ENCODE peak calls at places on chromosomes 6 and 20, in five cellular contexts. C is colonic mucosa, Z is cardiac fibroblast, D is nephron progenitor cell, N is cardiac muscle cell. M is an unnamed sample.
A peak's percentile ranks its signal among the peaks of the same experiment; 100 is the strongest.

GRCh38 chr6:73888050-73888449 is 192.0 kb downstream of the CD109 start:
- DNase-seq in C (no peak), Z (no peak), D (no peak), N (no peak), M (no peak)

GRCh38 chr6:170108456-170108855 is 182.4 kb downstream of the DLL1 start:
- DNase-seq in C (no peak), Z (no peak), D (no peak), N (no peak), M (no peak)

GRCh38 chr6:80527552-80528052 is 421.1 kb downstream of the BCKDHB start:
- DNase-seq in C (no peak), Z (peak; percentile 16), D (no peak), N (no peak), M (peak; percentile 91)

GRCh38 chr6:35449287-35449881 is 2.8 kb upstream of the FANCE start:
- DNase-seq in C (no peak), Z (peak; percentile 83), D (peak; percentile 41), N (peak; percentile 82), M (no peak)

GRCh38 chr20:8414611-8415274 is 282.7 kb downstream of the PLCB1 start:
- DNase-seq in C (no peak), Z (peak; percentile 67), D (no peak), N (no peak), M (no peak)

GRCh38 chr6:79152269-79152737 is 74.2 kb upstream of the PHIP start:
- DNase-seq in C (no peak), Z (no peak), D (no peak), N (no peak), M (no peak)

GRCh38 chr6:44265003-44265842 is at the start of gene NFKBIE:
- DNase-seq in C (peak; percentile 98), Z (peak; percentile 93), D (peak; percentile 98), N (peak; percentile 95), M (no peak)

GRCh38 chr6:19547507-19547906 is 289.7 kb upstream of the ID4 start:
- DNase-seq in C (no peak), Z (no peak), D (no peak), N (no peak), M (no peak)

GRCh38 chr20:7822772-7823171 is 117.5 kb downstream of the HAO1 start:
- DNase-seq in C (no peak), Z (no peak), D (no peak), N (no peak), M (no peak)

GRCh38 chr6:53306819-53307347 is 41.9 kb downstream of the ELOVL5 start:
- DNase-seq in C (no peak), Z (no peak), D (no peak), N (no peak), M (no peak)

GRCh38 chr6:101832371-101832770 is 438.9 kb downstream of the GRIK2 start:
- DNase-seq in C (no peak), Z (no peak), D (no peak), N (no peak), M (no peak)

GRCh38 chr20:3032624-3033023 is 10.8 kb upstream of the GNRH2 start:
- DNase-seq in C (no peak), Z (no peak), D (no peak), N (no peak), M (no peak)

GRCh38 chr6:12064125-12064524 is 52.0 kb downstream of the HIVEP1 start:
- DNase-seq in C (no peak), Z (peak; percentile 12), D (no peak), N (no peak), M (no peak)

GRCh38 chr20:36472656-36473071 is 68.7 kb upstream of the MYL9 start:
- DNase-seq in C (peak; percentile 88), Z (no peak), D (no peak), N (no peak), M (no peak)

GRCh38 chr6:99424761-99425646 is at the start of gene PNISR:
- DNase-seq in C (peak; percentile 94), Z (peak; percentile 99), D (peak; percentile 82), N (peak; percentile 98), M (peak; percentile 99)

GRCh38 chr20:34798328-34798727 is 27.1 kb downstream of the NCOA6 start:
- DNase-seq in C (no peak), Z (no peak), D (no peak), N (no peak), M (no peak)

GRCh38 chr6:69146385-69146784 is 511.3 kb downstream of the ADGRB3 start:
- DNase-seq in C (no peak), Z (no peak), D (no peak), N (no peak), M (no peak)

GRCh38 chr20:38926142-38926933 is at the start of gene FAM83D:
- DNase-seq in C (peak; percentile 96), Z (peak; percentile 99), D (peak; percentile 94), N (peak; percentile 97), M (peak; percentile 94)

GRCh38 chr6:31441368-31442267 is 38.2 kb downstream of the MICA start:
- DNase-seq in C (peak; percentile 90), Z (peak; percentile 67), D (peak; percentile 88), N (peak; percentile 82), M (no peak)

GRCh38 chr6:56767892-56768531 is 125.3 kb upstream of the DST start:
- DNase-seq in C (no peak), Z (peak; percentile 26), D (no peak), N (no peak), M (no peak)
- TF ChIP-seq CTCF in C (no peak), Z (peak; percentile 18), D (no peak), N (no peak), M (peak; percentile 40)

DNA sequence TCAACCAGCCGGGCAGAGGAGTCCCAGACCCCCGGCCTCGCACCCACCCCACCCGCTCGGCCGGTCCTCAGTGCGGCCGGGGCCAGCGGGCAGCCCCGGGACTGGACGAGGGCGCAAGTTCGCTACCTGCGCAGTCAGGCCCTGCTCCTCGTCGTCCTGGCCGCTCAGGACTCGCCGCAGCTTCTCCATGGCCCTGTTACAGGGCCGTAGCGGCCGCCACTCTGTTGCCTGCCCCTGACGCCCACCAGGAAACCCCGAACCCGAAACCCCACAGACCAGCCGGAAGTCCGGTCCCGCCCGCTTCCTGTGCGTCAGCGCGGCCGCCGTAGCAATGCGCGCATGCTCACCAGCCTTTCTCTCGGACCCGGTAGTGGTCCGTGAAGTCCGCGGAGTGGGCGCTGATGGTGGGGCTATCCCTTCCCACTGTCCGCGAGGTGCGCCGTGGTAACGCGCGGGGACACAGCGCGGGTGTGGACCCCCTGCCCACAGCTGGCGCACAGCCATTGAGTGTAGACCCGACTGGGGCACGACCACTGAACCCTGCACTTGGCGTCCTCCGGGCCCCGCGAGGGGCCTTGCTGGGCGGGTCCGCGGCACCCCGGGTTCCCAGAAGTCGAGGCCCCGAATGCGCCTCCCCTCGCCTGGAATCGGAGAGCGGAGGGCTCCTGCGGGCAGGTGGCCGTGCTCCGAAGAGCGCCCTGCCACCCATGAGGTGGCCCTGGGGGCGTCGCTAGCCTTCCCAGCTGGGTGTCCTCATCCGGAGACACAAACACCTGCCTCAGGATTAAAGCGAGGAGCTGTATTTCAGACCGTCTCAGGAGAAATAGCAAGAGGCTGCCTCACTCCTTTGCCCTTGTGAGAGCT is at the start of gene SFT2D1:
- DNase-seq in C (peak; percentile 88), Z (peak; percentile 92), D (peak; percentile 87), N (peak; percentile 87), M (no peak)
- TF ChIP-seq CTCF in C (no peak), Z (no peak), D (no peak), N (no peak), M (no peak)

GRCh38 chr6:144090384-144090783 is 5.0 kb downstream of the SF3B5 start:
- DNase-seq in C (no peak), Z (no peak), D (no peak), N (no peak), M (no peak)
- TF ChIP-seq CTCF in C (no peak), Z (no peak), D (no peak), N (peak; percentile 6), M (no peak)

GRCh38 chr6:152263582-152263981 is 373.6 kb downstream of the SYNE1 start:
- DNase-seq in C (no peak), Z (no peak), D (no peak), N (no peak), M (no peak)

GRCh38 chr6:152257581-152257980 is 379.6 kb downstream of the SYNE1 start:
- DNase-seq in C (no peak), Z (no peak), D (no peak), N (no peak), M (no peak)

GRCh38 chr6:152261179-152261578 is 376.0 kb downstream of the SYNE1 start:
- DNase-seq in C (no peak), Z (no peak), D (no peak), N (no peak), M (no peak)

DNA sequence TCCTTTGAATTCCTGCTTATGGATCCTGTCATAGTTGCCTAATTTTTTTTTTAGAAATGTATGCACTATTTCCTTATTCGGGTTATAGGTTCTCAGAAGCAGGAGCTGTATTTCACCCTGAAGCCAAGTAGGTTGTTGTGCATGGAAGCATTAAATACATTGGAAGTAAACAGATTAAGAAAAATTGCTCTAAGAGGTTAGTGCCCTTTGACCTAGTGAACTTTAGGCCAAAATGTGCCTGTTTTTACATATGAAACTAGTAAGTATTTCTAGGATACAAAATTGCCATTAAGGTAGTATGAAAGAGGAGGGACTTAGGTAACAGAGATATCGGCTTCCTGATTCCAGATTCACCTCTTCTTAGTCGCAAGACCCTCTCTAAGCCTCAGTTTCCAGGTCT is 377.9 kb downstream of the SYNE1 start:
- DNase-seq in C (no peak), Z (no peak), D (no peak), N (no peak), M (no peak)
- TF ChIP-seq CTCF in C (no peak), Z (no peak), D (no peak), N (no peak), M (no peak)

GRCh38 chr6:161748535-161749386 is 474.9 kb upstream of the AGPAT4 start:
- DNase-seq in C (peak; percentile 34), Z (peak; percentile 16), D (peak; percentile 85), N (peak; percentile 82), M (peak; percentile 11)
- TF ChIP-seq CTCF in C (no peak), Z (peak; percentile 18), D (peak; percentile 72), N (peak; percentile 59), M (peak; percentile 70)

DNA sequence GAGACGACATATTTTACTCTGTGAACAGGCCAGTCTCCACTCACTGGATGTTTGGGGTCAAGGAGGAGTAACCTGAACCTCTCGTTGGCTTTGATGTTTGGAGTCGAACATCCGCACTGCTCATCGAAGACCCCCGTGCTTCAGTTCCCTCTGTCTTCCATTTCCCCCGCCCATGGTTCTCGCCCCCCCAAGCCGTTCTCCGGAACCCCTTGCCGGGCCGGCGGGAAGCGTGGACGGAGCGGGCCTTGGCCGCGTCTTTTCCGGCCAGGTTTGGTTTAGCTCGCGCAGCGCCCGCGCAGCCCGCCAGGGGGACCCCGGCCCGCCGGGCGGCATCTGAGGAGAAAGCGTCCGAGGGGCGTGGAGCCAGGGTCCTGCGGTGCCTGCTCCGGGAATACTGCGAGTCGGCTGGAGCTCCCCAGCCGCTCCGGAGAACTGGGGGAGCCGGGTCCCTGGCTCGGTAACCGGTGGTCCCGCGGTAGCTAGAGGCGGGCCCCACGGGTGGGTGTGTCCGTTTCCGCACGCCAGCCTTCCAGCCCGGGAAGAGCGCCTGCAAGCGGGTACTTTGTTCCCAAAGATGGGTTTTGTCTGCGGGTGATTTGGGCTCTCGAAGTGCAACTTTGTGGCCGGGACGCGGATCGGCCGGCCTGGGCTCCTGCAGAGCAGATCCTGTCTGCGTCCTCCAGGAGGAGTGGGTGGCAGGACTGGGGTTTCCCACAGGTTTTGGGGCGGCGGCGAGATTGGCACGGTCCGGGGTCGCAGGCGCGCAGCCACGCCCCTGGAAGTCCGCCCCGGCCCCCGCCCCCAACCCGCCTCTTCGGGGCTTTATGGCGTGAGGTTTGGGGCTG is 429 bp upstream of the TMEM200A start:
- DNase-seq in C (peak; percentile 70), Z (peak; percentile 68), D (peak; percentile 89), N (peak; percentile 88), M (no peak)
- TF ChIP-seq CTCF in C (peak; percentile 65), Z (peak; percentile 56), D (peak; percentile 76), N (peak; percentile 90), M (peak; percentile 63)